ENCODE peak calls at places on chromosome 3, in seven cellular contexts. R is H9, B is IMR-90, J is neuronal stem cell, H is mesendoderm, N is H1, K is mesenchymal stem cell. S is an unnamed sample. For H3K4me1, the result is how much of the 10 kb centered on the place peaks cover.

GRCh38 chr3:171239757-171240503 is 213.4 kb upstream of the SLC2A2 start:
- DNase-seq in B (no peak), H (no peak), N (no peak), R (no peak), J (no peak), K (no peak), S (no peak)

GRCh38 chr3:99753268-99753975 is 64.2 kb upstream of the CMSS1 start:
- DNase-seq in N (peak), H (peak), B (peak), K (peak), J (peak), R (peak), S (no peak)

GRCh38 chr3:175046666-175047065 is 187.5 kb downstream of the NAALADL2 start:
- DNase-seq in B (peak), N (no peak), K (peak), R (no peak), H (no peak), J (no peak), S (no peak)

GRCh38 chr3:61532739-61533500 is 28.5 kb upstream of the PTPRG start:
- DNase-seq in J (no peak), R (no peak), N (no peak), H (peak), K (no peak), B (no peak), S (peak)

GRCh38 chr3:86244897-86245296 is 746.1 kb downstream of the VGLL3 start:
- DNase-seq in R (no peak), J (peak), B (no peak), K (no peak), N (no peak), H (no peak), S (no peak)

GRCh38 chr3:58197588-58197987 is 13.2 kb downstream of the DNASE1L3 start:
- DNase-seq in B (no peak), J (no peak), N (no peak), K (no peak), H (no peak), R (no peak), S (no peak)

GRCh38 chr3:183529717-183530116 is 25.8 kb downstream of the KLHL6 start:
- DNase-seq in H (no peak), K (no peak), N (no peak), B (no peak), J (no peak), R (no peak), S (no peak)

GRCh38 chr3:148790370-148790769 is 37.2 kb upstream of the CPB1 start:
- DNase-seq in B (no peak), K (no peak), J (no peak), H (no peak), R (no peak), N (no peak), S (no peak)

GRCh38 chr3:153210116-153210515 is 48.1 kb downstream of the RAP2B start:
- DNase-seq in H (peak), J (no peak), R (no peak), B (peak), K (peak), N (no peak), S (no peak)

GRCh38 chr3:62551556-62551955 is 178.2 kb upstream of the FEZF2 start:
- DNase-seq in B (no peak), K (no peak), H (no peak), J (no peak), R (no peak), N (no peak), S (peak)

GRCh38 chr3:46950177-46950576 is 26.4 kb downstream of the CCDC12 start:
- DNase-seq in J (no peak), B (no peak), R (no peak), N (no peak), K (no peak), H (no peak), S (no peak)

GRCh38 chr3:133119146-133119545 is 81.0 kb downstream of the TMEM108 start:
- DNase-seq in J (no peak), H (no peak), R (no peak), B (no peak), N (no peak), K (no peak), S (no peak)

DNA sequence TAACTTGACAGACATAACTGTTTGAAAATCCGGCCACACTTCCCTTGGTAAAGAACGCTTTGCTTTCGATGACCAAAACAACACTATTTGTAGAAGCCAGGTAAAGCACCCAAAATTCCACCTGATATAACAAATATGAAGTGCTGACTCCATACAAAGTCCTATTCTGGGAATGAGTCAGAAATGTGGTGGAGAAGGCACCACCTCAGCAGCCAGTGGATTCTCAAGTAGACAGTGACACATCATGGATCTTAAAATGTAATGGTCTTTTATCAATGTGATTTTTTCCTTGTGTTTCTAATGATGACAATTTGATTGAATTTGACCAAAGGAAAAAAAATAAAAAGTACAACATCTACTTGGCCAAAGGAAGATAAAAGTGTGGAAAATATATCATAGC is 135.0 kb upstream of the WNT5A start:
- DNase-seq in H (no peak), K (peak), J (no peak), R (no peak), N (no peak), B (peak), S (no peak)
- H3K23ac ChIP-seq in H (no peak), K (no peak), J (no peak), R (no peak), N (no peak), B (peak), S (no peak)

GRCh38 chr3:160557571-160557970 is 7.8 kb downstream of the KPNA4 start:
- DNase-seq in K (no peak), J (no peak), N (no peak), H (no peak), R (no peak), B (no peak), S (no peak)
- H3K4me1 ChIP-seq in K (under half), J (under half), N (under half), H (under half), R (under half), B (under half), S (under half)

GRCh38 chr3:151553873-151554272 is 93.0 kb upstream of the IGSF10 start:
- DNase-seq in R (no peak), K (peak), H (peak), B (no peak), J (no peak), N (no peak), S (peak)
- H3K23ac ChIP-seq in R (no peak), K (no peak), H (no peak), B (no peak), J (no peak), N (no peak), S (no peak)

GRCh38 chr3:185928532-185928931 is 9.3 kb downstream of the TRA2B start:
- DNase-seq in B (no peak), R (no peak), K (peak), H (no peak), N (no peak), J (no peak), S (no peak)

GRCh38 chr3:185925353-185925752 is 12.5 kb downstream of the TRA2B start:
- DNase-seq in H (no peak), N (no peak), B (no peak), R (no peak), K (peak), J (no peak), S (no peak)

GRCh38 chr3:185926445-185926844 is 11.4 kb downstream of the TRA2B start:
- DNase-seq in H (no peak), J (no peak), K (peak), N (no peak), R (no peak), B (no peak), S (peak)

GRCh38 chr3:185929192-185930151 is 8.3 kb downstream of the TRA2B start:
- DNase-seq in N (no peak), H (peak), B (peak), J (no peak), K (peak), R (no peak), S (no peak)

DNA sequence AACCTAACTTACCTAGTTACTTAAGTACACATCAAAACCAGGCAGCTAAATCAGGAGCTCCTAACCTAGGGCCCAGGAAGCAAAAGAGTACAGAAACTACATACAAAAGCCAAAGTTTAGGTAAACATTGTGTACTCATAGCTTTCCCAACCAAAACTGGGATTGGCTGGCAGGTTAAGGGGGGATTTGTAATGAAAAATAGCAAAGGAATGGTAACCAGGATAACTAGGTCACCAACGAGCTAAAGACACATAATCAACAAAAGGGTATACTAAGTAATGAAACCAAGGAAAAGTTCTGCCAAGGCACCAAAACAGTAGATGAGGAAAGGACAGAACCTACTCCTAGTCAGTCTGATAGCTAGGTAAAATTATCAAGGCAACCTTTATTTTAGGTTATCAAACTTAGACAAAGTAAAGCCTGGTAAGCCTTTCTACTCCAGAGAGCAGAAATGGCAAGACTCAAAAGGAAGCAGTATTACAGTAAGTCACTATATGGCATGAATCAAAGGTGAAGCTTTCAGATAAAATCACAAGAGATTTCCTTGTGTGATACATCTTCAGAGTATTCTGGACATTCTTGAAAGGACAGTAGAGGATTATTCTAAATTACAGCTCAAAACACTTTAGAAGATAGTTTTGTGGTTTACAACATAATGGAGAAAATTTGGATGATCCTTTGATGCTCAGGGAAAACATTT is 10.2 kb downstream of the TRA2B start:
- DNase-seq in B (no peak), J (no peak), K (peak), N (no peak), H (no peak), R (no peak), S (no peak)
- H3K4me1 ChIP-seq in B (under half), J (under half), K (under half), N (under half), H (under half), R (under half), S (under half)

DNA sequence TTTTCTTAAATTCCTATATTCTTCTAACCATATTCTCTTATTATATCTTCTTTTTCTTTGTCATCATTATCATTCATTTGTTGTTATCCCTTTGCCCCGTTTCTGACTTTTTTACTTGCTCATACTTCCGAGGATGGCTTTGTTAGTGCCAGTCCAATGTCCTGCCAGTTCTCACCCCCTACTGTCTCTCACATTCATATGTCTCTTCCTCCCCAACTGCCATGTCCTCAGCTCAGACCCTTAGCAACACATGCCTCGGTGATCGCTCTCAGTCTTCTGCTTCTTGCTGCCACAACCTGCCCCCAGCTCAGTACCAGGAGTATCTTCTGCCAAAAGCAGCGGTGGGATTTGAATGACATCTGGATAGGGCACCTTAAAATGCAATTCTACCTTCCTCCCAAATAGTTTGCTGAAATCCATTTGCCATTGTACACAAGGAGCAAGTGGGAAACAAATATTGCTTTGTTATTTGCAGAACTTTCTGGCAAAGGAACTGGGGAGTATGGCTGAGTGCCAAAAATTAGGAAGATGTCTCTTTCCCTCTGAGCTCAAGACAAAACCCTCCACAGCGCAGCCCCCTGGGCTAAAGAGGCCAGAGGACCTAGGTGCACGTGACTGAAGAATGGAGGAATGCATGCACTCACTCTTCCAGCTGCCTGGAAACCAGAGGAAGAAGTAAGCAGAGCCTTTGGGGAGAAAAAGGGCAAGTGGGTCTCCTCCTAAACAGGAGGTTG is 57.7 kb upstream of the CTNNB1 start:
- DNase-seq in H (peak), J (no peak), R (no peak), B (no peak), N (no peak), K (no peak), S (no peak)
- H3K23ac ChIP-seq in H (no peak), J (no peak), R (no peak), B (no peak), N (no peak), K (no peak), S (no peak)

DNA sequence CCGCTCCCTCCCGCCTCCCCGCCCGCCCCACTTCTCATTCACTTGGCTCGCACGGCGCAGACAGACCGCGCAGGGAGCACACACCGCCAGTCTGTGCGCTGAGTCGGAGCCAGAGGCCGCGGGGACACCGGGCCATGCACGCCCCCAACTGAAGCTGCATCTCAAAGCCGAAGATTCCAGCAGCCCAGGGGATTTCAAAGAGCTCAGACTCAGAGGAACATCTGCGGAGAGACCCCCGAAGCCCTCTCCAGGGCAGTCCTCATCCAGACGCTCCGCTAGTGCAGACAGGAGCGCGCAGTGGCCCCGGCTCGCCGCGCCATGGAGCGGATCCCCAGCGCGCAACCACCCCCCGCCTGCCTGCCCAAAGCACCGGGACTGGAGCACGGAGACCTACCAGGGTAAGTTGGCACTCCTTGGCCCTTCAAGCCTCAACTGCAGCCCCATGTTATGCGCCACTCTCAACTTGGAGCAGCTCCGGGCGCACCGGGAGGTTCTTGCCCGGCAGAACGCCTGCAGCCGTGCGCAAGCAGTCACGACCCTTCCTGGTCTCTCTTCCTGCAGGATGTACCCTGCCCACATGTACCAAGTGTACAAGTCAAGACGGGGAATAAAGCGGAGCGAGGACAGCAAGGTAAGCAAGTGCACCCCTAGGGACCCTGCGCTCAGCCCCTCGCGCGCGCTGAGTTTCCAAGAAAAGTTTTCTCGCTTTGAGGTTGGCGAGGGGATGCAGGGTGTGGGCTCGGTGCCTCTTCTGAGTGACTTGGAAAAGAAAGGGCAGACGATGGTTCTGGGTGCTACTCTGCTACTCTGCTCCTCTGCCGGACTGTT is at the start of gene BHLHE40:
- DNase-seq in K (no peak), N (peak), R (no peak), H (no peak), J (no peak), B (no peak), S (no peak)
- H3K4me1 ChIP-seq in K (under half), N (under half), R (under half), H (under half), J (under half), B (under half), S (under half)

DNA sequence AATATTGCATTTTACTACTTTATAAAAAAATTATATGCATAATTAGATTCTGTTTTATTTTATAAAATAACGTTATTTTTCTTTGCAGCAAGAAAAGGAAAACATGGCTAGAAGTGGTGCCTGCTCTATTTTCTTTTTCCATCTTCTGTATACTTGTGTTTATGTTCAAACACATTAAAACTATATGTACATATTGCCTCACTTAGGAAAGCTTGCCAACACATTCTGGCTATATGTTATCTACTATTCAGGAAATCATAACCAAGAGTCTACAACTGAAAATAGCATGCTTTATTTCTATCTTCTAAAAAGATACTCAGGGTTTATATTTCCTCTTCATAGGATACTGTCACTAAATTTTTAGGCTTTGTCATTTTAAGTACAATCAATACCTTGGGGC is 90.2 kb upstream of the KCNMB2 start:
- DNase-seq in H (no peak), K (no peak), N (no peak), B (no peak), R (no peak), J (no peak), S (no peak)
- H3K23ac ChIP-seq in H (no peak), K (no peak), N (no peak), B (no peak), R (no peak), J (no peak), S (no peak)

DNA sequence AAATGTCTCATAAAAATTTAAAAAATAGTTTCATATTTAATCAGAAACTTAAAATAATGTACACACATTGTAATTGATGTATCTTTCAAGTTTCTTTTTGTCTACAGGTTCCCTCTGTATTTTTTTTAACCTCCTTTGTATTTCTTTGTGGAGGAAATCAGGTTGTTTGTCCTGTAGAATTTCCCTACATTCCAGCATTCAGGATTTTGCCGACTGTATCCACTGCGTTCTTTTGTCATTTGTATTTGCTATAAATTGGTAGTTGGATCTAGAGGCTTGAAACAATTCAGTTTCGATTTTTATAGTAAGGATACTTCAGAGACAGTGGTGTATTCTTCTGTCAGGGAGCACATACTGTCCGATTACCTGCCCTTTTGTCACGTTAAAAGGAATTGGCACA is 367.2 kb downstream of the SOX2 start:
- DNase-seq in B (no peak), K (no peak), N (no peak), H (no peak), R (no peak), J (no peak), S (no peak)
- H3K4me1 ChIP-seq in B (under half), K (under half), N (under half), H (under half), R (under half), J (under half), S (under half)

GRCh38 chr3:3851621-3852323 is 52.5 kb downstream of the LRRN1 start:
- DNase-seq in K (no peak), J (no peak), B (no peak), R (no peak), H (peak), N (no peak), S (no peak)

GRCh38 chr3:3853584-3853983 is 54.4 kb downstream of the LRRN1 start:
- DNase-seq in B (no peak), J (no peak), H (peak), R (no peak), N (no peak), K (no peak), S (no peak)

DNA sequence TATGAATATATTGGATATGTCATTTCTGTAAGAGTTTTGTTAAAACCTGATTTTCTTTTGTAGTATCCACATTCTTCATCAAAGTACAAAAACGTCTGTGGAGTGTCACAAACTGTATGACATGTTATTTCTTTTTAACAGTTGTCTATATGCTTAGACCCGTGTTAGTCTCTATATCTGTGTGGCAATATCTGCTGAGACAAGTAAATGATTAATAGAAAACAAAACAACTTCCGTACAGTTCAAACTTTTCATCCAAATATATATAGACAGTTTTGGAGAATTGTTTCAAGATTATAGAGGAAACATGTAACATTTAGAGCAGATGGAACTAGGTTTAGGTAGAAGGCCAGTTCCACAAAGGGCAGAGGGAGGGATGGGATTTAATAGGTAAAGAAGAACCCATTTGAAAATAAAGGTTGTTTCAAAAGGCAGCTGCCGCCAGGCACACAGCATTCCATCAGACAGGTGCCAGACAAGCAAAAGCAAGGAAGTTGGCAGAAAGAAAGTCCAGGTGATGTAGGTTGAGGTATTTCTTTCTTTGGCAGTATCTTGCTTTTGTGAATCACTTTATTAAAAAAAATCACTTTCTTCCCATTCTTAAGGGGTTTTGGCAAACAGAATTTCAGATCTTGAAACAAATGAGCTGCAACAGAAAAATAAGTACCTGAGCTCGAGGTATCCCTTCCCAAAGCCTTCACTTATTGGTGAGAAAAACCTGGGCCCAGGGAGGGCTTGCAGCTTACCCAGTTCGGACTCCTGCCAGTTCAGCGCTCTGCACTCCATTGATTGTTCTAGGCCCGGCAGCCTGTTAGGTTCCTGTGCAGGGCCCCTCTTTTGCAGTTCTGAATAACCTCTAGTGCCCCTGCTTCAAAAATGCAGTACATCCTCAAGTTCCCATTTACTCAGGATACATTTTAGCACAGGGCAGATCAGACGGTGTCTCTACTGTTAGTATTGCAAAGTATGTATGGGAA is 49.1 kb downstream of the LRRN1 start:
- DNase-seq in J (no peak), R (no peak), K (no peak), H (no peak), N (no peak), B (no peak), S (no peak)
- H3K23ac ChIP-seq in J (no peak), R (no peak), K (no peak), H (no peak), N (no peak), B (no peak), S (no peak)

S was measured in trophoblast cell.